ENCODE peak calls at places on chromosomes 7 and 10, in six cellular contexts. F, H, G, A, T and M are unnamed samples.
A peak's percentile ranks its signal among the peaks of the same experiment; 100 is the strongest.

GRCh38 chr7:41116817-41117216 is 586.1 kb downstream of the INHBA start:
- DNase-seq in G (no peak), T (no peak), H (no peak), A (no peak), F (no peak), M (no peak)

GRCh38 chr10:129971381-129972144 is 7.5 kb upstream of the EBF3 start:
- DNase-seq in A (peak; percentile 22), G (no peak), T (no peak), H (peak; percentile 79), F (peak; percentile 89), M (no peak)

GRCh38 chr7:116715087-116715486 is 43.1 kb downstream of the MET start:
- DNase-seq in G (no peak), F (no peak), A (peak; percentile 19), H (no peak), T (no peak), M (no peak)

GRCh38 chr10:29766753-29767152 is 132.0 kb upstream of the SVIL start:
- DNase-seq in A (no peak), T (no peak), F (no peak), G (no peak), H (no peak), M (no peak)

GRCh38 chr10:80187465-80188409 is 17.6 kb downstream of the ANXA11 start:
- DNase-seq in G (no peak), A (no peak), T (no peak), H (no peak), F (peak; percentile 69), M (no peak)

GRCh38 chr10:71766717-71767419 is 6.5 kb downstream of the VSIR start:
- DNase-seq in G (no peak), T (no peak), A (peak; percentile 95), F (peak; percentile 90), H (peak; percentile 96), M (peak; percentile 63)

GRCh38 chr10:73469579-73469978 is 26.2 kb downstream of the PPP3CB start:
- DNase-seq in A (no peak), G (no peak), T (no peak), F (no peak), H (no peak), M (no peak)

GRCh38 chr7:41862261-41862660 is 159.4 kb upstream of the INHBA start:
- DNase-seq in G (no peak), A (no peak), H (no peak), F (no peak), T (no peak), M (no peak)

GRCh38 chr10:92699193-92699517 is 9.4 kb downstream of the HHEX start:
- DNase-seq in H (no peak), G (no peak), A (no peak), F (no peak), T (no peak), M (no peak)

GRCh38 chr10:35770817-35771355 is 128.8 kb upstream of the FZD8 start:
- DNase-seq in G (no peak), H (no peak), F (no peak), T (no peak), A (no peak), M (no peak)

GRCh38 chr10:83667594-83667993 is 471.7 kb upstream of the GHITM start:
- DNase-seq in T (no peak), A (no peak), H (no peak), F (no peak), G (no peak), M (no peak)

GRCh38 chr10:60130130-60130579 is 223.8 kb upstream of the CCDC6 start:
- DNase-seq in G (no peak), A (no peak), F (no peak), T (no peak), H (no peak), M (no peak)

GRCh38 chr7:151008511-151009323 is 15.6 kb downstream of the ATG9B start:
- DNase-seq in G (no peak), T (no peak), A (no peak), H (peak; percentile 76), F (peak; percentile 90), M (no peak)

GRCh38 chr10:43128958-43129706 is 9.1 kb upstream of the CSGALNACT2 start:
- DNase-seq in A (peak; percentile 98), T (no peak), F (no peak), H (peak; percentile 96), G (no peak), M (peak; percentile 95)

GRCh38 chr10:80664071-80664680 is 126.5 kb downstream of the SH2D4B start:
- DNase-seq in F (peak; percentile 93), G (peak; percentile 83), A (peak; percentile 33), H (peak; percentile 73), T (peak; percentile 94), M (no peak)

GRCh38 chr10:51522858-51523257 is 176.5 kb downstream of the CSTF2T start:
- DNase-seq in A (no peak), G (no peak), H (peak; percentile 12), T (no peak), F (no peak), M (no peak)

GRCh38 chr10:69337312-69338132 is 59.2 kb downstream of the HK1 start:
- DNase-seq in H (peak; percentile 95), A (peak; percentile 86), F (no peak), T (no peak), G (no peak), M (peak; percentile 76)

GRCh38 chr7:85184599-85185354 is 2.1 kb downstream of the SEMA3D start:
- DNase-seq in A (peak; percentile 37), T (no peak), G (no peak), H (peak; percentile 73), F (peak; percentile 86), M (no peak)

GRCh38 chr10:60816624-60817023 is 38.3 kb downstream of the CDK1 start:
- DNase-seq in A (peak; percentile 90), T (peak; percentile 41), G (peak; percentile 59), F (no peak), H (peak; percentile 94), M (peak; percentile 63)

GRCh38 chr10:68135922-68136718 is 26.8 kb downstream of the MYPN start:
- DNase-seq in H (peak; percentile 57), G (no peak), F (no peak), T (no peak), A (peak; percentile 92), M (peak; percentile 73)

GRCh38 chr10:70603439-70603778 is 868 bp upstream of the PRF1 start:
- DNase-seq in G (no peak), T (no peak), H (no peak), A (no peak), F (no peak), M (no peak)

GRCh38 chr7:69250958-69251357 is 347.3 kb upstream of the AUTS2 start:
- DNase-seq in T (no peak), H (no peak), A (no peak), F (no peak), G (no peak), M (no peak)

GRCh38 chr10:98418596-98419265 is 3.7 kb upstream of the PYROXD2 start:
- DNase-seq in G (no peak), F (peak; percentile 73), T (no peak), A (no peak), H (no peak), M (no peak)
- H3K4me3 ChIP-seq in G (no peak overlapping the region), F (no peak overlapping the region), T (no peak overlapping the region), A (no peak overlapping the region), H (no peak overlapping the region), M (no peak overlapping the region)

GRCh38 chr7:79452495-79453265 is 787 bp downstream of the MAGI2 start:
- DNase-seq in F (peak; percentile 74), T (no peak), H (peak; percentile 62), G (peak; percentile 27), A (peak; percentile 26), M (no peak)
- H3K4me3 ChIP-seq in F (peak overlapping the region; percentile 85), T (peak overlapping the region; percentile 89), H (peak overlapping the region; percentile 63), G (peak overlapping the region; percentile 88), A (peak overlapping the region; percentile 54), M (peak overlapping the region; percentile 83)

DNA sequence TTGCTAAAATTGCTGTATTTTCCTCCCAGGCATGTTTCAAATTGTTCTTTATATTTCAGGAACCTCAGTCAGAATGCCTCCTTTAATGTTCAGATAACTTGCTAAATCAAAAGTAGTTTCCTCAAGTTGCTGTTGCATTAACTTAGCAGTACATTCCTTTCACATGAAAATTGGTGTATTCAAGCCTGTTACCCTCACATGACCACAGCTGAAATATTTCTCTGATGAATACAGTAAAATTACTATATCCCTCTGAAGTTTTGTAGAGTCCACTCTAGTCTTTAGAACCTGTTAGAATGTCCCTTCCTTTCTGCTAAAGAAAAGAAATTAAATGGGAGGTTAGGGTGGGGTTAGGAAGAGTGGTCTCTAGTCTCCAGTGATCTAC is 24.5 kb upstream of the C1GALT1 start:
- DNase-seq in G (no peak), T (no peak), A (peak; percentile 53), H (peak; percentile 50), F (no peak), M (no peak)
- H3K4me3 ChIP-seq in G (no peak overlapping the region), T (no peak overlapping the region), A (peak overlapping the region; percentile 4), H (no peak overlapping the region), F (no peak overlapping the region), M (peak overlapping the region; percentile 4)

GRCh38 chr7:100546129-100546867 is 7.3 kb downstream of the AGFG2 start:
- DNase-seq in T (no peak), F (no peak), A (no peak), G (no peak), H (no peak), M (no peak)

GRCh38 chr7:100545636-100546128 is 6.7 kb downstream of the AGFG2 start:
- DNase-seq in F (no peak), G (no peak), H (peak; percentile 91), T (no peak), A (peak; percentile 86), M (peak; percentile 87)

GRCh38 chr7:100544949-100545635 is 6.1 kb downstream of the AGFG2 start:
- DNase-seq in T (no peak), H (peak; percentile 47), A (peak; percentile 26), F (no peak), G (no peak), M (no peak)

GRCh38 chr7:100547872-100548271 is 8.9 kb downstream of the AGFG2 start:
- DNase-seq in A (no peak), F (no peak), H (peak; percentile 90), G (no peak), T (no peak), M (no peak)

GRCh38 chr7:100546868-100547800 is 8.1 kb downstream of the AGFG2 start:
- DNase-seq in G (no peak), F (no peak), H (no peak), A (no peak), T (no peak), M (no peak)
- H3K4me3 ChIP-seq in G (no peak overlapping the region), F (no peak overlapping the region), H (no peak overlapping the region), A (no peak overlapping the region), T (no peak overlapping the region), M (no peak overlapping the region)

GRCh38 chr7:55276896-55277295 is 88.2 kb upstream of the LANCL2 start:
- DNase-seq in H (no peak), A (no peak), G (no peak), T (no peak), F (no peak), M (no peak)

GRCh38 chr7:55280031-55280454 is 85.1 kb upstream of the LANCL2 start:
- DNase-seq in A (peak; percentile 67), G (peak; percentile 60), T (peak; percentile 68), H (peak; percentile 81), F (no peak), M (no peak)

GRCh38 chr7:55278321-55278720 is 86.8 kb upstream of the LANCL2 start:
- DNase-seq in H (no peak), F (no peak), T (no peak), G (no peak), A (no peak), M (no peak)

GRCh38 chr7:55277916-55278315 is 87.2 kb upstream of the LANCL2 start:
- DNase-seq in F (no peak), H (no peak), G (no peak), T (no peak), A (no peak), M (no peak)

GRCh38 chr7:55279080-55279845 is 85.9 kb upstream of the LANCL2 start:
- DNase-seq in A (no peak), H (no peak), F (no peak), T (no peak), G (no peak), M (no peak)
- H3K4me3 ChIP-seq in A (no peak overlapping the region), H (no peak overlapping the region), F (no peak overlapping the region), T (no peak overlapping the region), G (no peak overlapping the region), M (no peak overlapping the region)